ENCODE peak calls at places on chromosomes 16 and 17, in four cellular contexts. X is HepG2, M is WTC11, R is K562. Z is an unnamed sample.

GRCh38 chr17:9239821-9240658 is 218.7 kb downstream of the NTN1 start:
- DNase-seq in X (no peak), M (peak), R (peak), Z (no peak)

GRCh38 chr17:41351177-41351576 is 549 bp upstream of the KRT33A start:
- DNase-seq in M (no peak), R (no peak), X (no peak), Z (no peak)

GRCh38 chr17:34249497-34249877 is 5.6 kb upstream of the CCL2 start:
- DNase-seq in R (no peak), X (no peak), M (no peak), Z (no peak)

GRCh38 chr17:63406689-63407330 is 39.3 kb downstream of the CYB561 start:
- DNase-seq in M (peak), X (peak), R (peak), Z (peak)

GRCh38 chr17:27496501-27496943 is 40.3 kb downstream of the KSR1 start:
- DNase-seq in R (no peak), M (no peak), X (peak), Z (no peak)

GRCh38 chr16:30637952-30638351 is 12.8 kb upstream of the PRR14 start:
- DNase-seq in R (no peak), M (no peak), X (peak), Z (no peak)

GRCh38 chr17:60327122-60327869 is 64.6 kb downstream of the USP32 start:
- DNase-seq in X (no peak), M (peak), R (no peak), Z (no peak)

GRCh38 chr17:55089955-55090573 is 121.5 kb downstream of the STXBP4 start:
- DNase-seq in X (peak), M (no peak), R (peak), Z (peak)

GRCh38 chr17:7445011-7445927 is at the start of gene CHRNB1:
- DNase-seq in M (peak), R (peak), X (peak), Z (no peak)

GRCh38 chr17:41116292-41116691 is 1.9 kb downstream of the KRTAP4-11 start:
- DNase-seq in M (no peak), R (no peak), X (no peak), Z (no peak)

GRCh38 chr17:41624208-41625101 is at the start of gene KRT17:
- DNase-seq in X (no peak), R (peak), M (no peak), Z (no peak)

GRCh38 chr16:56201030-56201429 is 9.7 kb downstream of the GNAO1 start:
- DNase-seq in R (no peak), M (no peak), X (no peak), Z (no peak)

GRCh38 chr17:27446569-27447301 is 9.5 kb upstream of the KSR1 start:
- DNase-seq in R (peak), M (no peak), X (no peak), Z (no peak)

GRCh38 chr16:20359997-20360396 is 7.5 kb upstream of the UMOD start:
- DNase-seq in M (peak), R (peak), X (peak), Z (no peak)

GRCh38 chr17:48704521-48704920 is 17.8 kb downstream of the PRAC1 start:
- DNase-seq in X (no peak), R (no peak), M (no peak), Z (no peak)

GRCh38 chr17:34456121-34456520 is 93.1 kb upstream of the CCL1 start:
- DNase-seq in M (no peak), R (no peak), X (no peak), Z (no peak)

GRCh38 chr17:12256380-12256995 is 235.8 kb downstream of the MAP2K4 start:
- DNase-seq in M (no peak), R (peak), X (peak), Z (peak)

GRCh38 chr17:54903375-54903774 is 2.7 kb downstream of the TOM1L1 start:
- DNase-seq in R (no peak), X (peak), M (no peak), Z (no peak)

GRCh38 chr16:79316004-79316458 is 284.5 kb downstream of the MAF start:
- DNase-seq in X (no peak), R (no peak), M (no peak), Z (peak)

GRCh38 chr17:16352303-16352837 is 899 bp downstream of the CENPV start:
- DNase-seq in X (peak), R (peak), M (peak), Z (no peak)

GRCh38 chr16:1953734-1954133 is 755 bp downstream of the RPL3L start:
- DNase-seq in M (no peak), R (no peak), X (no peak), Z (no peak)

GRCh38 chr16:23270654-23271053 is 31.4 kb upstream of the SCNN1B start:
- DNase-seq in X (no peak), R (no peak), M (no peak), Z (no peak)

GRCh38 chr16:63096857-63097256 is 1060.6 kb upstream of the CDH8 start:
- DNase-seq in R (no peak), M (no peak), X (no peak), Z (no peak)

GRCh38 chr17:6361733-6362132 is 73.2 kb downstream of the AIPL1 start:
- DNase-seq in M (peak), X (no peak), R (peak), Z (no peak)

GRCh38 chr17:47323382-47324223 is at the start of gene EFCAB13:
- DNase-seq in M (peak), X (peak), R (peak), Z (peak)

GRCh38 chr16:78794581-78795300 is 695.3 kb downstream of the WWOX start:
- DNase-seq in M (no peak), R (no peak), X (no peak), Z (no peak)

GRCh38 chr16:1871974-1872635 is at the start of gene MEIOB:
- DNase-seq in M (peak), X (no peak), R (peak), Z (no peak)

GRCh38 chr16:66873685-66874055 is 6.6 kb upstream of the PDP2 start:
- DNase-seq in R (no peak), X (no peak), M (no peak), Z (no peak)

GRCh38 chr17:2695961-2696760 is 15.4 kb downstream of the CLUH start:
- DNase-seq in M (peak), R (no peak), X (no peak), Z (no peak)

GRCh38 chr17:44587339-44587738 is 30.1 kb downstream of the FZD2 start:
- DNase-seq in X (peak), M (no peak), R (no peak), Z (no peak)
- TF ChIP-seq NR2C2 in X (no peak), M (no peak), R (no peak), Z (no peak)

GRCh38 chr16:31708348-31708747 is 165.3 kb upstream of the ZNF267 start:
- DNase-seq in M (no peak), X (no peak), R (no peak), Z (no peak)
- TF ChIP-seq NR2C2 in M (no peak), X (no peak), R (no peak), Z (no peak)

GRCh38 chr16:89280546-89281188 is 63.2 kb downstream of the ZNF778 start:
- DNase-seq in R (no peak), M (no peak), X (no peak), Z (no peak)

GRCh38 chr16:89282523-89282922 is 65.0 kb downstream of the ZNF778 start:
- DNase-seq in M (no peak), R (no peak), X (no peak), Z (no peak)

GRCh38 chr16:89281189-89281577 is 63.7 kb downstream of the ZNF778 start:
- DNase-seq in M (no peak), X (no peak), R (no peak), Z (no peak)

GRCh38 chr16:89283449-89283848 is 65.9 kb downstream of the ZNF778 start:
- DNase-seq in X (no peak), R (no peak), M (no peak), Z (no peak)

GRCh38 chr16:89281829-89282228 is 64.3 kb downstream of the ZNF778 start:
- DNase-seq in R (no peak), X (no peak), M (no peak), Z (no peak)
- TF ChIP-seq NR2C2 in R (no peak), X (no peak), M (no peak), Z (no peak)

GRCh38 chr16:86541560-86541959 is 13.5 kb downstream of the MTHFSD start:
- DNase-seq in M (no peak), R (no peak), X (no peak), Z (no peak)

GRCh38 chr16:86545927-86546637 is 9.0 kb downstream of the MTHFSD start:
- DNase-seq in R (no peak), M (no peak), X (no peak), Z (no peak)

GRCh38 chr16:86540894-86541293 is 14.1 kb downstream of the MTHFSD start:
- DNase-seq in X (no peak), R (no peak), M (no peak), Z (no peak)

GRCh38 chr16:86545481-86545880 is 9.6 kb downstream of the MTHFSD start:
- DNase-seq in R (no peak), X (no peak), M (no peak), Z (no peak)

GRCh38 chr16:86542756-86543750 is 12.0 kb downstream of the MTHFSD start:
- DNase-seq in X (no peak), R (no peak), M (no peak), Z (no peak)
- TF ChIP-seq NR2C2 in X (no peak), R (no peak), M (no peak), Z (no peak)

DNA sequence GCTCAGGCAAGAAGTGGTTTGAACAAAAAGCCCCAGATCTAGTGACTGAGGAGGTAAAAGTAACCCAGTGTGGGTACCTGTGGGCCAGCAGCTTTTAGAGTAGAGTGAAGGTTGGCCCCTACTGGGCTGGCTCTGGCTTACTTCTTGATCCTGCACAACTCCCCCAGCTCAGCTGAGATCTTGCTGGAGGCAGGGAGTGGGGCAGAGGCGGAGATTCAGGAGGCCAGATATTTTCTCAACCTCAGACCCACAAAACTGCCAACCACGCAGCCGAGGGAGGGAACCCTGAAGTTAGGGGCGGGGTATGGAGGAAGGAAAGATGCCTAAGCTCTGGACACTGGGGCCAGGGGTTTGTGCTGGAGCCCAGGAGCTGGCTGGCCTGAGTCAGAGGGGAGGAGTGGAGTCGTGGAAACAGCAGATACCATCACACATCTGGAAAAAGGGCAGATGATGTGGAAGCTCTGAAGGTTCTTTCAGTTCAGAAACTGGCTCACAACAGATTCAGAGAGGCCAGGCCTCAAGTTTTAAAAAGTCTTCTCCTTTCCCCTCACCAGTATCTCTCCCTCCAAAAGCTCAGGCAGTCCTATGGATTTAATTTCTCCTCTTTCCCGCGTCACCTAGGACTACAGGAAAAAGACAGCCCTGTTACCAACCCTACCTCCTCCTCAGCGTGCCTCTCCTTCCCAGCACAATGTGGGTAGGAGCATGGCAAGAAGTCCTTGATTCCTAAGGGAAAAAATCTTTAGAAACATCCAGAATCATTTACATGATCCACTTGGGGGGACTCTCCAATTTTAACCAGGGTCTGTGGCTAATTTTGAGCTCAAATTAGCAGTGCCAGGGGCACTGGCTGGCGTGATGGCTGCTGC is 48.1 kb downstream of the MYO18A start:
- DNase-seq in R (peak), X (no peak), M (no peak), Z (no peak)
- TF ChIP-seq NR2C2 in R (no peak), X (no peak), M (no peak), Z (no peak)

DNA sequence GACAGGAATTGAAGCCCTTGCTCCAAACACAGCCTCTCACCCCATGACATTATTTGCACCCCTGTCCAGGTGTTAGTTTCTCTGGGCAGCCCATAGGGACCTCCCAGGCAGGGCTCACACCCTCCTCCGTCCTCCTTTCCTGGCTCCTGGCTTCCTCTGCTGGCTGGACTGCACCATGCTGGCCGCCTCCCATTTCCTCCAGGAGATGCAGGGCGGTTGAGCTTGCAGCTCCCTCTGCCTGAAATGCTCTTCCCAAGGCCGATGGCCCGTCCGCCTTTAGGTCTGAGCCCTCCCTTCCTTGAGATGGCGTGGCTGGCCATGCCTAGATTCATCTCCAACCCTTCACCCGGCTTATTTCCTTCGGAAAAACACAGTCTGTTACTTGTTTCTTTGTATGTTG is 334.8 kb downstream of the SNX29 start:
- DNase-seq in X (no peak), M (peak), R (no peak), Z (no peak)
- TF ChIP-seq NR2C2 in X (no peak), M (no peak), R (no peak), Z (no peak)

GRCh38 chr17:4605826-4606225 is 21.5 kb downstream of the SMTNL2 start:
- DNase-seq in R (no peak), M (no peak), X (no peak), Z (no peak)
- TF ChIP-seq NR2C2 in R (no peak), M (no peak), X (no peak), Z (no peak)

GRCh38 chr16:49756971-49757743 is 98.8 kb downstream of the ZNF423 start:
- DNase-seq in R (no peak), X (no peak), M (no peak), Z (no peak)
- TF ChIP-seq NR2C2 in R (no peak), X (no peak), M (no peak), Z (no peak)

GRCh38 chr17:71503710-71504471 is 616.9 kb upstream of the SOX9 start:
- DNase-seq in X (no peak), M (no peak), R (no peak), Z (no peak)

GRCh38 chr17:71501716-71502115 is 619.1 kb upstream of the SOX9 start:
- DNase-seq in X (no peak), M (no peak), R (no peak), Z (no peak)

GRCh38 chr17:71502443-71502842 is 618.4 kb upstream of the SOX9 start:
- DNase-seq in M (no peak), X (no peak), R (no peak), Z (no peak)

GRCh38 chr17:71505200-71505599 is 615.6 kb upstream of the SOX9 start:
- DNase-seq in R (no peak), X (no peak), M (no peak), Z (no peak)

DNA sequence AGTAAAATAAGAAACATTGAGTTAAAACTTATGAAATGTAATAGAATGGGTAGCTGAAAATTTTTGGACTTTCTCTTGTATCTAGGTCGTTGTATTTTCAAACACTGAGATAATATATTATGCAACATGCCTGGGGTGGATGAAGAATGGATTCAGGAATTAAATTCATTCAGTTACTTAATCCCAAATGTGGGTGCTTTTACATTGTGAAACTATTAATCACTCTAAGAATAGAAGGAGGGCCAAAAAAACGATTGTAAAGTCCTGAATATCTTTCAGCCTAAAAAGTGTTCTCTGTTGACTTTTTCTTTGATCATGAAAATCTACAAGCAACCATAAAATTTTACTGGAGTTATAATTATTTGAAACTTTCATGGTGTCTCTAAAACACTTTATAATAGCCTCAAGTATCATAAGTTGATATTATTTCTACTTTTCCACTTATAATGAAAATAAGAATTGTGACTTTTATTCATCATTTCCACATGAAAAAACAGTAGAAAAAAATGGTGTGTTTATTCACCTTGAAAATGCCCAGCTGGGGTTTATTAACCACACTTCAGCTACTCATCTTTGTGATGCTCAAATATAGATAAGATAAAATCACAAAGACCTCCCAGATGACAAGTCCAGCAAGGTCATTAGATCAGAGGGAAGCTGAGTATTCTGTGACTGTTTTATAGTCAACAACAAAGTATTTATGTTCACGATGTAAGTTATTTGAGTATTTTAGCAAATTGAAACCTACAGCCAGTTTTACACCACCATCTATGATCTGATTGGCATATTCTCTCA is 619.9 kb upstream of the SOX9 start:
- DNase-seq in X (no peak), M (no peak), R (no peak), Z (no peak)
- TF ChIP-seq NR2C2 in X (no peak), M (no peak), R (no peak), Z (no peak)

Z was measured in GM12878.